ENCODE peak calls at places on chromosomes 2 and 18, in six cellular contexts. K is nephron progenitor cell, Z is GM13977, X is left ventricle myocardium inferior, R is right atrium auricular region, V is endothelial cell. U is an unnamed sample.

GRCh38 chr2:232487385-232488096 is at the start of gene ECEL1:
- DNase-seq in V (no peak), R (no peak), K (peak; percentile 68), X (peak; percentile 6), Z (peak; percentile 63), U (no peak)

GRCh38 chr2:47198985-47199451 is 43.9 kb upstream of the STPG4 start:
- DNase-seq in Z (no peak), R (no peak), X (no peak), V (no peak), K (no peak), U (peak; percentile 46)

GRCh38 chr2:65637061-65637460 is 204.7 kb upstream of the SPRED2 start:
- DNase-seq in K (no peak), X (no peak), V (no peak), R (no peak), Z (no peak), U (no peak)

GRCh38 chr2:133240505-133241230 is 327.6 kb downstream of the NCKAP5 start:
- DNase-seq in X (no peak), V (no peak), R (no peak), Z (no peak), K (no peak), U (no peak)

GRCh38 chr2:98778741-98779483 is 48.0 kb upstream of the MGAT4A start:
- DNase-seq in V (no peak), X (no peak), K (no peak), R (no peak), Z (no peak), U (no peak)

GRCh38 chr18:3608488-3608887 is 158.5 kb downstream of the TGIF1 start:
- DNase-seq in K (no peak), Z (no peak), X (no peak), R (no peak), V (no peak), U (no peak)

GRCh38 chr2:144402282-144402681 is 117.6 kb downstream of the ZEB2 start:
- DNase-seq in R (no peak), Z (no peak), X (peak; percentile 33), K (peak; percentile 39), V (no peak), U (no peak)

GRCh38 chr2:101518470-101519172 is 43.7 kb upstream of the RFX8 start:
- DNase-seq in Z (no peak), X (peak; percentile 35), K (peak; percentile 24), V (peak; percentile 24), R (no peak), U (peak; percentile 81)

GRCh38 chr2:164522561-164522981 is 98.7 kb downstream of the GRB14 start:
- DNase-seq in R (no peak), K (no peak), V (no peak), Z (no peak), X (no peak), U (no peak)

GRCh38 chr2:39623916-39624315 is 41.8 kb upstream of the TMEM178A start:
- DNase-seq in V (no peak), X (no peak), Z (no peak), K (no peak), R (no peak), U (no peak)

GRCh38 chr18:3923750-3924149 is 473.8 kb downstream of the TGIF1 start:
- DNase-seq in K (no peak), X (no peak), V (no peak), Z (no peak), R (no peak), U (no peak)

GRCh38 chr2:75466708-75467311 is 93.9 kb downstream of the EVA1A start:
- DNase-seq in V (peak; percentile 47), X (no peak), R (no peak), Z (peak; percentile 17), K (peak; percentile 46), U (peak; percentile 57)

GRCh38 chr2:128979182-128979581 is 660.5 kb upstream of the HS6ST1 start:
- DNase-seq in Z (no peak), X (no peak), V (no peak), R (no peak), K (no peak), U (no peak)

GRCh38 chr2:112724611-112725525 is 4.0 kb downstream of the NT5DC4 start:
- DNase-seq in V (peak; percentile 50), R (no peak), X (no peak), K (no peak), Z (peak; percentile 65), U (peak; percentile 33)

GRCh38 chr2:144686518-144687215 is 166.7 kb upstream of the ZEB2 start:
- DNase-seq in X (no peak), K (no peak), Z (no peak), R (no peak), V (no peak), U (no peak)

GRCh38 chr2:238456966-238457926 is 30.5 kb downstream of the ASB1 start:
- DNase-seq in V (no peak), R (no peak), X (no peak), Z (no peak), K (no peak), U (no peak)

GRCh38 chr2:181252248-181253148 is 204.7 kb upstream of the ITGA4 start:
- DNase-seq in V (no peak), X (no peak), Z (no peak), K (no peak), R (no peak), U (no peak)

GRCh38 chr18:49160075-49160930 is 209.5 kb upstream of the SMAD7 start:
- DNase-seq in V (no peak), R (no peak), K (no peak), X (no peak), Z (no peak), U (no peak)

GRCh38 chr2:96856776-96857673 is 791 bp downstream of the ANKRD39 start:
- DNase-seq in R (no peak), Z (peak; percentile 35), V (no peak), K (no peak), X (no peak), U (no peak)

GRCh38 chr2:24045511-24046508 is 1.4 kb downstream of the WDCP start:
- DNase-seq in R (no peak), X (no peak), V (no peak), Z (no peak), K (no peak), U (no peak)

GRCh38 chr2:181052523-181052891 is 72.1 kb downstream of the UBE2E3 start:
- DNase-seq in V (no peak), R (no peak), Z (no peak), K (no peak), X (no peak), U (no peak)

GRCh38 chr2:172280820-172281454 is 146.4 kb upstream of the ITGA6 start:
- DNase-seq in X (peak; percentile 30), V (no peak), Z (no peak), R (no peak), K (no peak), U (no peak)

GRCh38 chr18:36672437-36673344 is 156.1 kb downstream of the TPGS2 start:
- DNase-seq in V (no peak), X (no peak), Z (no peak), K (no peak), R (no peak), U (peak; percentile 98)

GRCh38 chr2:164655750-164656149 is 34.5 kb upstream of the GRB14 start:
- DNase-seq in Z (no peak), R (no peak), X (no peak), K (no peak), V (no peak), U (peak; percentile 38)

GRCh38 chr2:97950329-97951154 is 45.2 kb downstream of the TMEM131 start:
- DNase-seq in K (no peak), Z (no peak), R (no peak), V (no peak), X (no peak), U (peak; percentile 23)

GRCh38 chr2:33458248-33458819 is 18.1 kb upstream of the RASGRP3 start:
- DNase-seq in Z (no peak), R (no peak), X (no peak), K (no peak), V (no peak), U (no peak)

GRCh38 chr2:162317910-162318279 is 589 bp downstream of the IFIH1 start:
- DNase-seq in K (no peak), X (peak; percentile 15), R (no peak), V (peak; percentile 9), Z (no peak), U (peak; percentile 61)

GRCh38 chr18:58785870-58786269 is 78.8 kb upstream of the ZNF532 start:
- DNase-seq in Z (no peak), X (no peak), R (no peak), K (no peak), V (no peak), U (no peak)

GRCh38 chr2:62931536-62931935 is 119.1 kb upstream of the OTX1 start:
- DNase-seq in K (no peak), R (no peak), X (no peak), Z (no peak), V (no peak), U (peak; percentile 26)

GRCh38 chr2:161337247-161337646 is 29.0 kb downstream of the PSMD14 start:
- DNase-seq in R (no peak), V (no peak), Z (no peak), X (no peak), K (no peak), U (no peak)

GRCh38 chr2:30225131-30225762 is 6.1 kb upstream of the LBH start:
- DNase-seq in X (no peak), V (peak; percentile 28), R (no peak), Z (peak; percentile 42), K (peak; percentile 39), U (no peak)

DNA sequence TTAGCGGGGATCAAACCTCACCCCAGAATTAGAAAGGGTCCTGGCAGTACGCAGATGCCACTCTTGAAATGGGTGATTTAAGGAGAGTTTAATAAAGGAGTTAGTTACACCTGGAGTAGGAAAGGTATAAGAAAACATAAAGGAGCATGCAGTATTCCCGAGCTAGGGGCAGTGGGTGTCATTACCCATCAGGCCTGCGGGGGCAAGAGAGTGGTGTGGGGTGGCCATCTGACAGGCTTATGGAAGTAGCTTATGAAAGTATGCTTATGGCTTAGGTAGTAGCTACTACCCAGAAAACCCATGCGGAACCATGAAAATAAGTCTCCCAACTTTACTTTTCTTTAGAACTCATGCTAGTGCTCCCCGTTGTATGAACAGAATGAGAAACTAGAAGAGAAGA is 568.9 kb upstream of the ACVR2A start:
- DNase-seq in R (no peak), X (no peak), Z (no peak), K (peak; percentile 5), V (peak; percentile 18), U (peak; percentile 14)
- TF ChIP-seq CTCF in R (no peak), X (no peak), Z (no peak), K (no peak), V (peak; percentile 57), U (no peak)

GRCh38 chr2:42385225-42385624 is 24.2 kb upstream of the COX7A2L start:
- DNase-seq in Z (no peak), X (no peak), K (peak; percentile 19), V (no peak), R (no peak), U (peak; percentile 20)
- TF ChIP-seq CTCF in Z (no peak), X (peak; percentile 35), K (no peak), V (no peak), R (no peak), U (peak; percentile 4)

GRCh38 chr2:102839668-102840388 is 78.0 kb downstream of the TMEM182 start:
- DNase-seq in K (peak; percentile 57), Z (peak; percentile 38), X (no peak), R (no peak), V (peak; percentile 54), U (peak; percentile 49)
- TF ChIP-seq CTCF in K (peak; percentile 80), Z (peak; percentile 71), X (peak; percentile 84), R (peak; percentile 84), V (peak; percentile 99), U (peak; percentile 78)

DNA sequence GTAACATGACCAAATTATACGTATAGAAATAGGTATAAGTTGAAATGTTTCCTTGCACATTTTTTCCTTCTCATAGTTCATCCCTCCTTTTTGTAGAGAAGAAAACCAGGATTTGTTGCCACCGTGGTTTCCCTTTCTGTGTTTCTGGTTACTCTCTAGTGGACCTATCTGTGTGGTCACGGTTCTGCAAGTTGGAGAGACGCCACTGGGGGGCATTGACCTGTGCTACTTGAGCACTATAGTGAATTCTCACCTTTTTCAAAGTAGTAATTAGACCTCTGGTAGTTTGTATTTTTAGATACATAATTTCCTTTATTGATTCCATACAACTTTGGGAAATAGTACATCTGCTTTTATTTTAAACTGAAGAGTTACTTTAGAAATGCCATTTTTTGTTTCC is 444.8 kb downstream of the PTPRM start:
- DNase-seq in X (no peak), R (no peak), V (no peak), Z (no peak), K (no peak), U (no peak)
- TF ChIP-seq CTCF in X (no peak), R (no peak), V (no peak), Z (no peak), K (no peak), U (no peak)

U was measured in MCF 10A.